ENCODE peak calls at places on chromosome 5, in seven cellular contexts. M is stomach, O is A549, C is K562, B is ovary, Y is suprapubic skin, H is tibial nerve. A is an unnamed sample.

GRCh38 chr5:62587737-62588136 is 9.1 kb downstream of the LRRC70 start:
- DNase-seq in O (no peak), Y (no peak), B (no peak), H (no peak), M (no peak), C (no peak), A (no peak)

GRCh38 chr5:79695501-79695900 is 5.9 kb downstream of the CMYA5 start:
- DNase-seq in H (no peak), B (no peak), Y (no peak), M (no peak), O (no peak), C (no peak), A (no peak)

GRCh38 chr5:34658023-34658422 is 1.9 kb downstream of the RAI14 start:
- DNase-seq in C (no peak), O (peak; percentile 34), B (no peak), M (no peak), H (no peak), Y (no peak), A (no peak)

GRCh38 chr5:759111-759741 is 25.3 kb downstream of the ZDHHC11B start:
- DNase-seq in Y (peak; percentile 90), B (peak; percentile 28), O (peak; percentile 81), C (peak; percentile 15), H (no peak), M (peak; percentile 90), A (peak; percentile 84)

GRCh38 chr5:54457094-54457531 is 1.6 kb downstream of the HSPB3 start:
- DNase-seq in O (peak; percentile 85), Y (no peak), C (peak; percentile 36), B (peak; percentile 26), H (no peak), M (peak; percentile 37), A (peak; percentile 10)

GRCh38 chr5:52947208-52947607 is 41.9 kb upstream of the ITGA2 start:
- DNase-seq in C (no peak), B (no peak), H (no peak), O (no peak), M (no peak), Y (no peak), A (no peak)

GRCh38 chr5:99004960-99005359 is 76.2 kb upstream of the CHD1 start:
- DNase-seq in M (no peak), O (no peak), C (no peak), Y (no peak), B (no peak), H (no peak), A (no peak)

GRCh38 chr5:180648658-180649296 is 623 bp downstream of the FLT4 start:
- DNase-seq in B (no peak), H (no peak), M (no peak), C (peak; percentile 68), Y (peak; percentile 73), O (peak; percentile 33), A (no peak)

GRCh38 chr5:149224282-149224681 is 47.4 kb upstream of the AFAP1L1 start:
- DNase-seq in Y (no peak), M (no peak), H (no peak), B (no peak), O (no peak), C (no peak), A (no peak)

DNA sequence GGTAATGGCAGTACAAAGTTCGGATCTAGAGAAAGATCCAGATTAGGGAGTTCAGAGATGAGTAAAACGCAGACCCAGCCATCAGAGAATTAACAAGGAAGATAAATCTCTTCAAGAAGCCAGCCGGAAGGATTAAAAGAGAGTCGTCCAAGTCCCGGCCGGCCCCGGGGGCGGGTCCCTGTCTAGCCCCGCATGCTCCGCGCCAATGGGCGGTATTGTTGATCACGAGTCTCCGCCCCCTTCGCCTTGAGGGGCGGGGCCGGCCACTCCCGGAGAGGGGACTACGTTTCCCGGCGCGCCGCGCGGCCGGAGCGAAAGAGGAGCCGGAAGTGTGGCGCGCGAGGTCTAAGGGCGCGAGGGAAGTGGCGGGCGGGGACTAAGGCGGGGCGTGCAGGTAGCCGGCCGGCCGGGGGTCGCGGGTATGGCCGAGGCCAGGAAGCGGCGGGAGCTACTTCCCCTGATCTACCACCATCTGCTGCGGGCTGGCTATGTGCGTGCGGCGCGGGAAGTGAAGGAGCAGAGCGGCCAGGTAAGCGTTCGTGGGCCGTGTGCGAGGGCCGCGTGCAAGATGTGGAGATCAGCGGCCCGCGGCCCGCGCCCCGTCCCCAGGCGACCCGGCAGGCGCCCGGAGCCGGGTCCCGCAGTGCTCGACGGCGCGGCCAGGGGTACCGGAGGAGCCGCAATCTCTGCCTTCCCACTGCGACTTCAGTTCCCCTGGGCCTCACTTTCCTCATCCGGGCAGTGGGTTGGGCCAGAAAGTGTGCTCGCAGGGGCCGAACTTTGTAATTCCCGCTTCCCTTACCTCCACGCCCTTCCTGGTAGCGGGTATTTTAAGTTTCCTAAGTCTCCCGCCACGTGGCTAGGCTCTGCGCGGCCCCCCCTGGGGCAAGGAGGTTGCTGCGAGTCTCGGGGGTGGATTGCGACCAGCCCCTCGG is at the start of gene TCOF1:
- DNase-seq in M (peak; percentile 99), B (peak; percentile 97), H (peak; percentile 96), O (peak; percentile 93), C (peak; percentile 97), Y (peak; percentile 98), A (peak; percentile 99)
- TF ChIP-seq POLR2A in M (no peak), B (peak; percentile 22), H (peak; percentile 41), O (peak; percentile 46), C (peak; percentile 84), Y (no peak), A (no peak)

GRCh38 chr5:17910318-17910717 is 276.1 kb downstream of the TAF11L14 start:
- DNase-seq in M (no peak), C (no peak), H (no peak), O (peak; percentile 81), B (no peak), Y (no peak), A (no peak)
- TF ChIP-seq EP300 in M (no peak), C (no peak), H (no peak), O (peak; percentile 50), B (no peak), Y (no peak), A (no peak)

GRCh38 chr5:124087752-124088151 is 575.8 kb downstream of the CSNK1G3 start:
- DNase-seq in C (no peak), M (no peak), H (no peak), Y (no peak), B (no peak), O (no peak), A (no peak)

GRCh38 chr5:124088289-124089064 is 576.5 kb downstream of the CSNK1G3 start:
- DNase-seq in M (no peak), B (no peak), Y (no peak), H (no peak), C (no peak), O (no peak), A (no peak)

GRCh38 chr5:124093658-124094057 is 581.7 kb downstream of the CSNK1G3 start:
- DNase-seq in H (no peak), B (no peak), M (no peak), C (no peak), Y (no peak), O (no peak), A (no peak)

GRCh38 chr5:124090115-124090514 is 578.1 kb downstream of the CSNK1G3 start:
- DNase-seq in B (no peak), C (no peak), Y (no peak), H (no peak), O (no peak), M (no peak), A (no peak)
- TF ChIP-seq POLR2A in B (no peak), C (no peak), Y (no peak), H (no peak), O (no peak), M (no peak), A (no peak)

DNA sequence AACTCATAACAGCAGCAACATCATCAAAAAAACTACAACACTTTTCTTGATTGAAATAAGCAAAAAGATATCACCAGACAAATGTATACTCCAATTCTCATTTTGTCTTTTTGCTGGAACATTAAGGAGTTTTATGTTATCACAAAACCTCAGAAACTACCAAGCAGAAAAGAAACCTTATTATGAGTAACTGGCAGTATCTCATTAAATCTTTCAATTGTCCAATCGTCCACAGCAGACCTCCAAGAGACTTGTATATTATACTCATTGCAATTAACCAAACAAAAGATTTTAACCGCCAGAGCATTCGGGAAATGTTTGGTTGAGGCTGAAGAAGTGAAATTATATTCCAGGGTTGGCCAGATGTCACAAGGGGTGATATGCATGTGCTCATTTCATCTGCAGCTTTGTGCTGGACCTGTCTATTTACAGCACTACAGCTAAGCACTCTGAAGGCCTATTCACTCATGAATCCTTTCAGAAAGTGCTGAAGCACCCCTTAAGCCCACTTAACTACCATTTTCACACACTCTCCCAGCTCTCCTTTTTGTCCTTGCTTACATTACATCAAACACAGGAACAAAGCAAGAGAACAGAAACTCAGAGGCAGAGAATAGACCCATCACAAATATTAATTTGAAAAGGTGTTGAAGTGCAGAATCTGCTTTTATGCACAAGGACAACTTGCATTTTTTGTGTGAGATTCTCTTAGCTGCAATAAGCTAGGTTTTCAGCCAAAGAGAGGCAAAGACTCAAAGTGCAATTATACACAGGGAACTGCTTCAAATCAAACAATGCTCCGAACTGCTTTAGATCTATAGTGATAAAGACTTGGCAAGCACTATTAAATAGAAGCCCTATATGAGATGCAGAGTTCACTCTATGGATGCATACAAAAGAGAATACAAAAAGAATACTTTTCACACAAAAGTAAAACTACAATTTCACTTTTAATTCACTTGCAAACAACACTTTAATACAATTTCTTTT is 150.4 kb upstream of the POU5F2 start:
- DNase-seq in M (no peak), H (no peak), Y (no peak), C (no peak), O (no peak), B (no peak), A (no peak)
- TF ChIP-seq EP300 in M (no peak), H (no peak), Y (no peak), C (no peak), O (no peak), B (no peak), A (no peak)

A was measured in transverse colon.